ENCODE peak calls at places on chromosomes 7 and 10, in four cellular contexts. M is cardiac muscle cell, I is foreskin fibroblast, U is AG04450. X is an unnamed sample.

GRCh38 chr10:47452495-47453434 is 31.1 kb downstream of the ANXA8 start:
- DNase-seq in M (no peak), I (no peak), U (no peak), X (no peak)

GRCh38 chr10:75042292-75042974 is 69.0 kb upstream of the SAMD8 start:
- DNase-seq in M (peak), I (peak), U (peak), X (peak)

GRCh38 chr7:140674356-140674800 is 1.6 kb downstream of the ADCK2 start:
- DNase-seq in M (no peak), I (no peak), U (no peak), X (no peak)

GRCh38 chr10:84247496-84247895 is 2.6 kb downstream of the RGR start:
- DNase-seq in M (no peak), I (no peak), U (no peak), X (no peak)

GRCh38 chr7:100493476-100494264 is 9.9 kb downstream of the NYAP1 start:
- DNase-seq in M (peak), I (no peak), U (no peak), X (no peak)

GRCh38 chr10:134205-134742 is 981 bp upstream of the ZMYND11 start:
- DNase-seq in M (no peak), I (no peak), U (no peak), X (no peak)

GRCh38 chr7:80307251-80307856 is 172.7 kb downstream of the GNAI1 start:
- DNase-seq in M (peak), I (peak), U (no peak), X (peak)

GRCh38 chr7:52749880-52750279 is 285.6 kb upstream of the POM121L12 start:
- DNase-seq in M (no peak), I (no peak), U (no peak), X (no peak)

GRCh38 chr7:30428586-30429530 is 49.7 kb downstream of the NOD1 start:
- DNase-seq in M (no peak), I (no peak), U (no peak), X (no peak)

GRCh38 chr7:11548532-11548931 is 283.5 kb downstream of the THSD7A start:
- DNase-seq in M (no peak), I (peak), U (no peak), X (no peak)

GRCh38 chr10:112159469-112159868 is 24.1 kb downstream of the GPAM start:
- DNase-seq in M (no peak), I (no peak), U (no peak), X (no peak)

GRCh38 chr7:87325576-87326370 is 19.7 kb upstream of the CROT start:
- DNase-seq in M (no peak), I (no peak), U (no peak), X (no peak)

GRCh38 chr7:1854521-1855395 is 184.7 kb downstream of the ELFN1 start:
- DNase-seq in M (no peak), I (no peak), U (no peak), X (no peak)

GRCh38 chr10:49778197-49778596 is 16.1 kb upstream of the OGDHL start:
- DNase-seq in M (no peak), I (no peak), U (no peak), X (no peak)

GRCh38 chr10:42980553-42981357 is 96.1 kb upstream of the RET start:
- DNase-seq in M (no peak), I (no peak), U (no peak), X (no peak)

GRCh38 chr7:95322874-95323273 is 1.5 kb downstream of the PON1 start:
- DNase-seq in M (no peak), I (no peak), U (no peak), X (no peak)

GRCh38 chr7:23474098-23474828 is 4.0 kb upstream of the IGF2BP3 start:
- DNase-seq in M (peak), I (peak), U (peak), X (peak)

GRCh38 chr10:118504044-118504944 is 91.2 kb downstream of the PRLHR start:
- DNase-seq in M (peak), I (no peak), U (no peak), X (peak)

GRCh38 chr7:41578700-41579099 is 124.2 kb downstream of the INHBA start:
- DNase-seq in M (no peak), I (no peak), U (no peak), X (no peak)

GRCh38 chr10:10477859-10478258 is 539.8 kb upstream of the CELF2 start:
- DNase-seq in M (no peak), I (no peak), U (no peak), X (no peak)

GRCh38 chr7:81161459-81162075 is 242.7 kb upstream of the SEMA3C start:
- DNase-seq in M (peak), I (peak), U (peak), X (peak)

GRCh38 chr7:20329389-20330175 is 1.1 kb upstream of the ITGB8 start:
- DNase-seq in M (peak), I (peak), U (no peak), X (peak)

GRCh38 chr7:130273863-130274262 is 7.2 kb downstream of the CPA2 start:
- DNase-seq in M (peak), I (peak), U (peak), X (no peak)

GRCh38 chr7:130369110-130369711 is 11.1 kb upstream of the CPA1 start:
- DNase-seq in M (peak), I (peak), U (no peak), X (no peak)

GRCh38 chr10:123147635-123148413 is at the start of gene HMX2:
- DNase-seq in M (no peak), I (no peak), U (no peak), X (no peak)

GRCh38 chr7:29896685-29897411 is 90.5 kb downstream of the WIPF3 start:
- DNase-seq in M (no peak), I (no peak), U (no peak), X (no peak)

GRCh38 chr10:73591935-73592699 is 975 bp upstream of the USP54 start:
- DNase-seq in M (peak), I (no peak), U (no peak), X (no peak)

GRCh38 chr7:70238171-70238575 is 639.9 kb downstream of the AUTS2 start:
- DNase-seq in M (no peak), I (no peak), U (no peak), X (no peak)

GRCh38 chr10:69901623-69902505 is 100.2 kb downstream of the COL13A1 start:
- DNase-seq in M (peak), I (no peak), U (peak), X (no peak)

GRCh38 chr7:93943816-93944540 is 22.4 kb downstream of the GNG11 start:
- DNase-seq in M (no peak), I (no peak), U (no peak), X (no peak)

GRCh38 chr7:93938293-93938692 is 16.8 kb downstream of the GNG11 start:
- DNase-seq in M (no peak), I (no peak), U (no peak), X (no peak)

GRCh38 chr7:93945083-93945482 is 23.5 kb downstream of the GNG11 start:
- DNase-seq in M (no peak), I (no peak), U (no peak), X (no peak)

GRCh38 chr7:93944673-93945072 is 23.1 kb downstream of the GNG11 start:
- DNase-seq in M (peak), I (peak), U (no peak), X (no peak)

DNA sequence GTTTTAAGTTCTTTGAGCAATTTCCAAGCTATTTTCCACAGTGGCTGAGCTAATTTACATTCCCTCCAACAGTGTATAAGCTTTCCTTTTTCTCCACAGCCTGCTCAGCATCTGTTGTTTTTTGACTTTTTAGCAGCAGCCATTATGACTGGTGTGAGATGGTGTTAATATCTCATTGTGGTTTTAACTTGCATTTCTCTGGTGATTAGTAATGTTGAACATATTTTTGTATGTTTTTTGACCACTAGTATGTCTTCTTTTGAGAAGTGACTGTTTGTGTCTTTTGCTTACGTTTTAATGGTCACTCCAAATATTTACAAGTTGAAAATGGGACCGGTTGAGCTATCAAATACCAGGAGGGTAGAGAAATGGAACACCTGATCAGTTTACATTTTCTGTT is 20.4 kb downstream of the GNG11 start:
- DNase-seq in M (peak), I (peak), U (peak), X (no peak)
- H3K4me3 ChIP-seq in M (no peak), I (no peak), U (no peak), X (no peak)

GRCh38 chr10:8532647-8533046 is 478.2 kb downstream of the GATA3 start:
- DNase-seq in M (no peak), I (no peak), U (no peak), X (no peak)

GRCh38 chr10:8539056-8539455 is 484.6 kb downstream of the GATA3 start:
- DNase-seq in M (no peak), I (no peak), U (no peak), X (no peak)

GRCh38 chr10:8534089-8534488 is 479.6 kb downstream of the GATA3 start:
- DNase-seq in M (no peak), I (no peak), U (no peak), X (no peak)
- TF ChIP-seq CTCF in M (no peak), I (no peak), U (no peak), X (no peak)

GRCh38 chr10:107473221-107473620 is 308.7 kb upstream of the SORCS1 start:
- DNase-seq in M (no peak), I (no peak), U (no peak), X (no peak)
- H3K4me3 ChIP-seq in M (no peak), I (no peak), U (no peak), X (no peak)

DNA sequence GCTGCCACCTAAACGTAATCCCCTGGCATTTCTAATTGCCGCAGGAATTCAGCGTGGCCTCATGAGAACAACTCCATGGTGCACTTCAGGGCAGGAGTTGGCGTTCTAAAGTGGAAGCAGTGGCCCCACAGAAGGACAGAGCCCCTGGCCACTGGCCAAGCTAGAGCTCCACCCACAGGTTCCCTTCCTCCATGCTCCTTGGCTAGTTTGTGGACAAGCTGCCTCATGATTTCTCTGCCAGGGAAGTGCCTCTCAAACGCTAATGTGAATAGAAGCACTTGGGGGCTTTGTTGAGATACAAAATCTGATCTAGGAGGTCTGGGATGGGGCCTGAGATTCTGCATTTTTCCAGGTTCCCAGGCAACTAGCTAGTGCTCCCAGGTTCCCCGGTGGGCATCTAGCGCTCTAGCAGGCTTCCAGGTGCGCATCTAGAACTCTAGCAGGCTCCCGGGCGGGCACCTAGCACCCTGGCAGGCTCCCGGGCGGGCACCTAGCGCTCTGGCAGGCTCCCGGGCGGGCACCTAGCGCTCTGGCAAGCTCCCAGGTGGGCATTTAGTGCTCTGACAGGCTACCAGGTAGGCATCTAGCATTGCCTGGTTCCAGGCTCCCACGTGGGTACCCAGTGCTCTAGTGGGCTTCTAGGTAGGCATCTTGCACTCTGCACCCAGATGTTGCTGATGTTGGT is 414.9 kb downstream of the PLXNA4 start:
- DNase-seq in M (peak), I (peak), U (no peak), X (no peak)
- TF ChIP-seq CTCF in M (no peak), I (no peak), U (no peak), X (no peak)

GRCh38 chr10:62632071-62632809 is 172.3 kb upstream of the ADO start:
- DNase-seq in M (peak), I (no peak), U (no peak), X (no peak)
- H3K4me3 ChIP-seq in M (no peak), I (no peak), U (no peak), X (no peak)

DNA sequence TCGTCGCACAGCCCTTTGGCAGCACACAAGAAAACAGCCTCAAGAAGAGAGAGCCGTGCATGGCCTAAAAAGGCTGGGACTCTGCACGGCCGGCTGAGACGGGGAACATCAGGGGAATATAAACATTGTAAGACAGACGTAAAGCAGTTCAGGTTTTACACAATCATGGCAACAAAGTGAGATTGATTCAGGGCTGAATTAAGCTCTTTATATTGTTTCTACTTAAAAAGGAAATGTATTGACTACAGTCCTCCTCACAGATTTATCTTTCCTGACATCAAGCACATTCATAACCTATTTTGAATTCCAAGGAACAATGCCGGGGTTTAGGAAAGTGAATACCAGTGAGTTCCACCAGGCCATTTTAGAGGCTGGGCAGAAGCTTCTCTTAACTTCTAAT is 25.2 kb downstream of the SORBS1 start:
- DNase-seq in M (peak), I (no peak), U (no peak), X (no peak)
- TF ChIP-seq CTCF in M (no peak), I (no peak), U (no peak), X (no peak)

DNA sequence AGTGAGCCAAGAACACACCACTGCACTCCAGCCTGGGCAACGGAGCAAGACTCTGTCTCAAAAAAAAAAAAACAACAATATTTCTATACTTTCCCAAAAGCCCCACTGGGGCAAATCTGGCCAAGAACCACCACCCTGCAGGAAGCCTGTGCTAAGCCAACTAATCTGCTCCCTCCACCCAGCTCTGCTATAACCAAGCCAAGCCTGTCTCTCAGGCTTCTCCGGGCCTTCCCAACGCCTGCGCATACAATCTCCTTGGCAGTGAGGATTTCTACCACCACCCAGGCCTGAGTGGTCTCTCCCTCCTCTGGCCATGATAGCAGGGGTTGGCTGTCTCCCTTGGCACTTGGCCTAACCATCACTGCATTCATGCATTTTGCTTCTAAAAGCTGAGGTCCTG is 14.2 kb downstream of the DDX56 start:
- DNase-seq in M (no peak), I (no peak), U (no peak), X (no peak)
- H3K4me3 ChIP-seq in M (no peak), I (no peak), U (no peak), X (no peak)

X was measured in astrocyte of the cerebellum.